ENCODE peak calls at places on chromosomes 1 and 21, in four cellular contexts. G, X, N and Y are unnamed samples. For H3K4me1, the result is how much of the 10 kb centered on the place peaks cover.

GRCh38 chr21:33655591-33656221 is 13.4 kb downstream of the ITSN1 start:
- DNase-seq in X (no peak), G (no peak), N (peak), Y (peak)

GRCh38 chr1:216576246-216576645 is 147.0 kb downstream of the ESRRG start:
- DNase-seq in N (no peak), G (no peak), X (no peak), Y (no peak)

GRCh38 chr21:33968082-33968997 is 52.7 kb upstream of the ATP5PO start:
- DNase-seq in N (peak), X (no peak), G (no peak), Y (peak)

GRCh38 chr1:201226859-201227488 is 36.4 kb downstream of the IGFN1 start:
- DNase-seq in G (peak), N (no peak), X (no peak), Y (no peak)

GRCh38 chr1:12585536-12585935 is 32.5 kb downstream of the DHRS3 start:
- DNase-seq in G (no peak), N (no peak), X (no peak), Y (no peak)

GRCh38 chr1:66265796-66266195 is 268.2 kb upstream of the SGIP1 start:
- DNase-seq in G (no peak), X (no peak), N (no peak), Y (no peak)

GRCh38 chr1:107058245-107059032 is 2.0 kb downstream of the PRMT6 start:
- DNase-seq in G (no peak), N (no peak), X (no peak), Y (peak)

GRCh38 chr1:77288275-77288674 is 6.5 kb downstream of the AK5 start:
- DNase-seq in G (no peak), N (peak), X (no peak), Y (peak)

GRCh38 chr1:165444897-165445370 is at the start of gene RXRG:
- DNase-seq in N (peak), X (peak), G (peak), Y (peak)

GRCh38 chr1:112704908-112705627 is 1.9 kb downstream of the RHOC start:
- DNase-seq in G (peak), X (peak), N (peak), Y (peak)

GRCh38 chr1:72635719-72636118 is 353.4 kb upstream of the NEGR1 start:
- DNase-seq in X (no peak), N (peak), G (no peak), Y (peak)

GRCh38 chr1:97340951-97341350 is 579.9 kb downstream of the DPYD start:
- DNase-seq in X (no peak), G (no peak), N (peak), Y (peak)

GRCh38 chr1:46646844-46647243 is 21.3 kb downstream of the ATPAF1 start:
- DNase-seq in N (no peak), X (no peak), G (no peak), Y (no peak)

GRCh38 chr1:40583980-40584379 is 52.5 kb downstream of the ZNF684 start:
- DNase-seq in N (peak), X (no peak), G (no peak), Y (peak)

GRCh38 chr1:67004176-67004575 is 49.8 kb downstream of the SLC35D1 start:
- DNase-seq in N (no peak), X (no peak), G (no peak), Y (no peak)

GRCh38 chr1:211935448-211935970 is 99.8 kb downstream of the INTS7 start:
- DNase-seq in G (no peak), N (no peak), X (no peak), Y (no peak)

GRCh38 chr21:33924079-33924765 is 8.6 kb upstream of the ATP5PO start:
- DNase-seq in N (peak), G (peak), X (peak), Y (peak)

GRCh38 chr21:42301371-42302291 is 13.6 kb downstream of the TFF3 start:
- DNase-seq in N (no peak), G (peak), X (no peak), Y (no peak)
- H3K4me1 ChIP-seq in N (under half), G (under half), X (under half), Y (under half)

DNA sequence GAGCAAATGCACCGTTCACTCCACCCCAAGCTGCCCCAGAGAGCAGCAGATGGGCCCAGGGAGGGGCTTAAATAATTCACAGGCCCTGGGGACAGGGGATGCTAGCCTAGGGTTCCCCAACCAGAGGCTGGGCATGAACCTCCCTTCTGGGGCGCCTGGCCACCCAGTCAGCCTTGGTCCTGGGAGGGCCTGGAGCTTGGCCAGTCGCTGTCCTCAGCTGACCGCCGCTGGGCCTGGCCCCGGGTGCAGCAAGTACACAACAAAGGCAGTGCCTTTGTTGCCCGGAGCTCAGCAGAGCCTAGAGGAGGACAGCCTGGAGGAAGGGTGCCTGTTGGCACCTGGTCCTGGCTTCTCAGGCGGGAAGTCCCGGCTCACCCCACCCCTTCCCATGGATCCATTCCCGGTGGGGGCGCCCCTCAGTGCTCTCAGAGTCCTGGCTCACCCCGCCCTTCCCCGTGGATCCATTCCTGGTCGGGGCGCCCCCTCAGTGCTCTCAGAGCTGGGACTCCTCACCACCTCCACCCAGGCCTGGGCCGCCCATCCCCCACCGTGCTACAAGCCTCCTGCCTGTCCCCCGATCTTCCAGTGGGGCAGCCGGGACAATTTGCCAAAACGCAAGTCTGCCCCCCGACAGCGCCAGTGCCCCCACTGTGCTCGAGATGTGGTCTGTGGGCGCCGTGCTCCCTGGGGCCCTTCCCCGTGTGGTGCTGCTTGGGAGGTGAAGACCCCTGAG is 23.3 kb upstream of the PLCH2 start:
- DNase-seq in X (no peak), G (no peak), N (no peak), Y (no peak)
- H3K9ac ChIP-seq in X (no peak), G (no peak), N (no peak), Y (no peak)

GRCh38 chr1:151830055-151830454 is 1.5 kb downstream of the RORC start:
- DNase-seq in N (no peak), G (no peak), X (no peak), Y (no peak)
- H3K4me1 ChIP-seq in N (under half), G (under half), X (under half), Y (under half)

DNA sequence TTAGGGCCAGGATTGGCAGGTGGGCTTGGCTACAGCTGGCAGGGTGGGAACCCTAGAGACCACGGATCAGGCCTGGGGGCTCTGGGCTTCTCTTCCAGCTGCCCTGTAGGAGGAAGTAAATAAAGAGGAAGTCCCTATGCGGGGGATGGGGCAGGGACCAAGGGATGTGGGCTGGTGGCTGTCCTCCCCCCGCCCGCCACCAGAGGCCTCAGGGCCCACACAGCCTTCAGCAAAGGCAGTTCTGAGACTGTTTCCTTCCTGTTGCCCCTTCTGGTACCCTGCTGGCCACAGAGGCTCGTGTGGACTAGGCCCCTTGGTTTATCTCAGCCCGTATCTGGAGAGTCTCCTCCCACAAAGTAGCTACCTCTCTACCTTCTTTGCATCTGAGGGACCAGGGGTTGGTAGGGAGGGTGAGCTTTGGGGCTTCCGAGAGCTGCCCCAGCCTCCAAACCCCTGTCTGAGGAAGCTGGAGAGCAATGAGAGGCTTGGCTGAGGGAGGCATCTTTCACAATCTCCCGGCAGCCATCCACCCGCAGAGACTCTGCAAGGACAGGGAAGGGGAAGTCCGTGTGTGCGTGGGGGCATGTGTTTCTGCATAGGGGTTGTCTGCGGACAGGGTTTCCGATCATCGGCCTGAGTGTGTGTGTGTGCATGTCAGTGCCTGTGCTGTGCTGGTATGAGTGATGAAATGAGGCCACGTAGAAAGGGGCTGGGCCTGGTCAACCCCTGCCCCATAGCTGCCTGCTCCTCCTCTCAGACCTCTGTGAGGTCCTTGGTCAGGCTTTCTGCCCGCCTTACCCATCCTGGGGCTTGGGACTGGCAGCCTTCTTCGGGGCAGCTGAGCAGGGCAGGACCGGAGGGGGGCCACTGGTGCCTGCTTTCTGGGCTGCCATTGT is 12.5 kb downstream of the RPS6KA1 start:
- DNase-seq in X (no peak), G (peak), N (peak), Y (peak)
- H3K9ac ChIP-seq in X (peak), G (no peak), N (no peak), Y (peak)

GRCh38 chr1:204087181-204087892 is 14.4 kb downstream of the SOX13 start:
- DNase-seq in N (no peak), G (no peak), X (no peak), Y (no peak)

GRCh38 chr1:204087893-204088528 is 15.1 kb downstream of the SOX13 start:
- DNase-seq in G (no peak), N (no peak), X (no peak), Y (no peak)

GRCh38 chr1:204084247-204084772 is 11.4 kb downstream of the SOX13 start:
- DNase-seq in X (no peak), N (no peak), G (peak), Y (no peak)

GRCh38 chr1:204083491-204083890 is 10.6 kb downstream of the SOX13 start:
- DNase-seq in X (no peak), G (no peak), N (no peak), Y (no peak)

GRCh38 chr1:204085876-204086275 is 13.0 kb downstream of the SOX13 start:
- DNase-seq in X (no peak), G (no peak), N (no peak), Y (no peak)
- H3K4me1 ChIP-seq in X (under half), G (half or more), N (under half), Y (under half)

GRCh38 chr1:187383366-187383765 is 554.6 kb downstream of the PLA2G4A start:
- DNase-seq in G (no peak), N (no peak), X (no peak), Y (no peak)

GRCh38 chr1:187390157-187390556 is 561.4 kb downstream of the PLA2G4A start:
- DNase-seq in N (no peak), X (no peak), G (no peak), Y (peak)

GRCh38 chr1:187384504-187384903 is 555.8 kb downstream of the PLA2G4A start:
- DNase-seq in G (no peak), N (no peak), X (no peak), Y (no peak)
- H3K9ac ChIP-seq in G (no peak), N (no peak), X (no peak), Y (no peak)